ENCODE peak calls at places on chromosomes 7 and 10, in six cellular contexts. S is WERI-Rb-1, H is neural progenitor cell, M is A549, P is thoracic aorta, X is AG04450. W is an unnamed sample.

GRCh38 chr7:143892527-143893300 is 9.3 kb downstream of the TCAF1 start:
- DNase-seq in X (no peak), S (peak; percentile 50), M (no peak), P (no peak), H (peak; percentile 66), W (no peak)

GRCh38 chr7:74371381-74372059 is 82.2 kb upstream of the GTF2IRD1 start:
- DNase-seq in S (peak; percentile 30), P (no peak), M (no peak), X (no peak), H (peak; percentile 64), W (no peak)

GRCh38 chr10:125699562-125700143 is 16.7 kb upstream of the TEX36 start:
- DNase-seq in P (no peak), S (no peak), H (no peak), M (no peak), X (no peak), W (no peak)

GRCh38 chr10:124109261-124109660 is 15.9 kb upstream of the CHST15 start:
- DNase-seq in X (no peak), P (no peak), H (no peak), M (no peak), S (no peak), W (no peak)

GRCh38 chr7:108313086-108313485 is 143.2 kb downstream of the NRCAM start:
- DNase-seq in H (no peak), P (no peak), M (no peak), S (no peak), X (no peak), W (no peak)

GRCh38 chr7:44767912-44768662 is 19.4 kb downstream of the ZMIZ2 start:
- DNase-seq in M (no peak), S (no peak), P (no peak), X (peak; percentile 68), H (peak; percentile 27), W (no peak)

GRCh38 chr7:84231157-84231556 is 36.6 kb upstream of the SEMA3A start:
- DNase-seq in P (no peak), S (no peak), H (no peak), X (no peak), M (no peak), W (no peak)

GRCh38 chr7:148084138-148084537 is 506.4 kb upstream of the C7orf33 start:
- DNase-seq in P (no peak), M (no peak), S (peak; percentile 69), X (no peak), H (peak; percentile 80), W (no peak)

GRCh38 chr10:81847675-81848074 is 27.3 kb upstream of the NRG3 start:
- DNase-seq in H (peak; percentile 22), S (no peak), P (no peak), X (no peak), M (no peak), W (no peak)

GRCh38 chr10:130493446-130494198 is 357.4 kb downstream of the GLRX3 start:
- DNase-seq in H (peak; percentile 28), S (peak; percentile 95), M (no peak), X (no peak), P (no peak), W (no peak)

GRCh38 chr7:88300401-88300800 is 6.3 kb downstream of the STEAP4 start:
- DNase-seq in M (no peak), H (no peak), S (no peak), P (no peak), X (no peak), W (no peak)

GRCh38 chr7:1393421-1393820 is 65.8 kb downstream of the MICALL2 start:
- DNase-seq in M (no peak), H (no peak), P (no peak), S (no peak), X (no peak), W (no peak)

GRCh38 chr7:145016068-145016467 is 180.2 kb upstream of the TPK1 start:
- DNase-seq in P (no peak), H (peak; percentile 27), M (no peak), S (no peak), X (no peak), W (no peak)

GRCh38 chr10:126669188-126669587 is 1.3 kb downstream of the C10orf90 start:
- DNase-seq in M (no peak), P (no peak), X (no peak), S (no peak), H (no peak), W (no peak)

GRCh38 chr7:47119408-47119807 is 462.5 kb downstream of the TNS3 start:
- DNase-seq in X (no peak), M (no peak), H (no peak), P (no peak), S (no peak), W (no peak)

GRCh38 chr10:70551971-70552422 is 50.5 kb downstream of the PRF1 start:
- DNase-seq in P (no peak), M (no peak), X (peak; percentile 83), S (no peak), H (no peak), W (no peak)

GRCh38 chr7:106279425-106280182 is 5.2 kb downstream of the NAMPT start:
- DNase-seq in X (no peak), P (no peak), M (no peak), S (peak; percentile 49), H (no peak), W (no peak)

GRCh38 chr7:43636093-43636492 is 53.2 kb downstream of the STK17A start:
- DNase-seq in H (no peak), S (no peak), X (no peak), P (no peak), M (no peak), W (no peak)

GRCh38 chr7:2632717-2633537 is 1.1 kb downstream of the TTYH3 start:
- DNase-seq in S (peak; percentile 69), M (peak; percentile 57), P (no peak), X (no peak), H (peak; percentile 57), W (no peak)

GRCh38 chr7:24052572-24053223 is 231.3 kb upstream of the NPY start:
- DNase-seq in P (no peak), S (no peak), M (no peak), X (peak; percentile 50), H (no peak), W (no peak)

GRCh38 chr10:82535457-82535856 is 660.5 kb downstream of the NRG3 start:
- DNase-seq in H (no peak), S (no peak), X (no peak), M (no peak), P (no peak), W (no peak)

GRCh38 chr10:43225004-43225786 is 41.7 kb downstream of the RASGEF1A start:
- DNase-seq in X (no peak), P (peak; percentile 1), H (no peak), S (peak; percentile 2), M (no peak), W (no peak)

GRCh38 chr7:25989140-25989705 is 162.8 kb upstream of the NFE2L3 start:
- DNase-seq in P (no peak), M (no peak), X (no peak), H (no peak), S (no peak), W (no peak)

GRCh38 chr7:79877874-79878465 is 256.7 kb upstream of the GNAI1 start:
- DNase-seq in X (no peak), S (no peak), M (no peak), P (no peak), H (no peak), W (no peak)

GRCh38 chr7:145644426-145645154 is 472.0 kb upstream of the CNTNAP2 start:
- DNase-seq in M (no peak), P (no peak), S (no peak), X (no peak), H (no peak), W (no peak)

GRCh38 chr10:62037166-62037831 is 135.8 kb downstream of the ARID5B start:
- DNase-seq in S (no peak), P (no peak), M (no peak), X (no peak), H (no peak), W (no peak)
- TF ChIP-seq CTCF in S (no peak), P (no peak), M (no peak), X (no peak), H (no peak), W (no peak)

DNA sequence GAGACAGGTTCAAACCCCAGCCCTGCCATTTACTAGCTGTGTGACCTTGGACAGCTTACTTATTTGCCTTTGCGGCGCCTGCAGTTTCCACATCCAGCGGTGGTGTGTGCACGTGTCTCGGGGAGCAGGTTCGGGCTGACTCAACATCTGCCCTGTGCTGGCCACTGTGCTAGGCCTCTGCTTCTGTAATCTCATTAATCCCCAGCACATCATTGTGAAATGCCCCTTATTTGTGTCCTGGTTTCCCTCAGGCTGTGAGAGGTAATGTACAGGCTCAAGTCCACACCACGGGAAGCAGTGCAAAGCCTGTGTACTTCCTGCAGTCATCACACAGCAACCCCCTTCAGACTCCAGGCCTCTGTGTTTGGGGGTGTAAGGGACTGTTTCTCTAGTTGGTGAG is 285.7 kb downstream of the RPS24 start:
- DNase-seq in S (no peak), H (no peak), X (no peak), M (no peak), P (no peak), W (no peak)
- H3K4me3 ChIP-seq in S (no peak overlapping the region), H (no peak overlapping the region), X (no peak overlapping the region), M (no peak overlapping the region), P (no peak overlapping the region), W (no peak overlapping the region)

GRCh38 chr7:158273138-158273651 is 314.4 kb downstream of the PTPRN2 start:
- DNase-seq in M (no peak), S (no peak), X (no peak), P (no peak), H (no peak), W (no peak)
- H3K9me3 ChIP-seq in M (no peaks in the 10 kb centered on the region), S (no peaks in the 10 kb centered on the region), X (peaks cover 96% of the 10 kb centered on the region), P (no peaks in the 10 kb centered on the region), H (no peaks in the 10 kb centered on the region), W (no peaks in the 10 kb centered on the region)

DNA sequence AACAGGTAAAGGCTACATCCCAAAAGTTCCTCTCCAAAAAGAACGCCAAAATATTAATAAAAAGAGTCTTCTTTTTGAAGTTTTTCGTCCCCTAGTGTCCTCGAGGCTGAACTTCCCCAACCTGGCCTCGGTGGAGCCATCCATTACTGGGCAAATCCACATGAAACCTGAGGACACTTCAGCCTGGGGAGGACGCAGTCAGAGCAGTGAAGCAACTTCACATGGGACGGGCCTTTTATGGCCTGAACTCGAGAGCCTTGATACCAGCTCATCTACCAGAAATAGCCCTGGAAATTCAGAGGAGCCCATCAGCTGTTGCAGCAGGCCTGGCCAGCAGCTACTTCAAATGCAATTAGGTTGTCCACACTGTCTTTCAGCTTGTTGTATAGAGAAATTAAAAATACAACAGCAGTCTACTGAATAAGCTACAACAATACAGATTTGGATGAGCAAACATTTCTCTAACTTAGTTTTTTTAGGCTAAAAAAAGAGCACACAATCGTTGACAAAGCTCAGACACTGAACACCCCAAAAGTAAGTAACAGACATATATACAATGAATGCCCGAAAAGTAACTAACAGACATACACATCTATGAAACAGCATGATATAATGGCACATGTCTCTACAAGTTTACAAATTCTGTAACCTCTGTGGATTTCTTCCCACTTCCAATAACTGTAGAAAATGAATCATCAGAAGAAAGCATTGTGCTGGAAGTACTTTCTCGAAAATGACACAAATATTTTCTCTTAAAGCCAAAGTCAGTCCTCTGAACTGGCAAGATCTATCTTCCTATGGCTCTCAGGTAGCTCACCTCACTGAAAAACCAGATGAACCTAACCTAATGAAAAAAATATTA is at the start of gene SVIL:
- DNase-seq in P (no peak), X (no peak), S (no peak), H (peak; percentile 32), M (no peak), W (no peak)
- TF ChIP-seq CTCF in P (peak; percentile 37), X (no peak), S (no peak), H (no peak), M (no peak), W (no peak)